ENCODE peak calls at places on chromosome 17, in six cellular contexts. V is vagina; S is effector memory CD4-positive, alpha-beta T cell; K is H1; Y is body of pancreas; M is heart left ventricle. I is an unnamed sample. For H3K4me1 and H3K36me3, the result is how much of the 10 kb centered on the place peaks cover.

GRCh38 chr17:80292557-80292956 is 31.9 kb downstream of the RNF213 start:
- DNase-seq in Y (no peak), V (no peak), S (no peak), M (no peak), K (no peak), I (no peak)

GRCh38 chr17:64005734-64006167 is 7.6 kb downstream of the PRR29 start:
- DNase-seq in K (no peak), V (peak), M (peak), S (no peak), Y (peak), I (peak)

GRCh38 chr17:43658890-43659289 is 2.8 kb downstream of the MEOX1 start:
- DNase-seq in K (no peak), V (no peak), S (no peak), M (no peak), Y (no peak), I (no peak)

GRCh38 chr17:30021708-30022317 is 80.4 kb downstream of the EFCAB5 start:
- DNase-seq in S (no peak), M (no peak), V (no peak), Y (peak), K (no peak), I (no peak)

GRCh38 chr17:61770752-61771533 is 92.4 kb downstream of the BRIP1 start:
- DNase-seq in V (no peak), K (no peak), S (no peak), Y (no peak), M (no peak), I (no peak)

GRCh38 chr17:30716461-30717289 is 107.8 kb downstream of the CRLF3 start:
- DNase-seq in V (no peak), K (no peak), M (no peak), Y (no peak), S (no peak), I (peak)

GRCh38 chr17:78896091-78896833 is 6.7 kb downstream of the CEP295NL start:
- DNase-seq in K (no peak), M (no peak), V (no peak), S (no peak), Y (no peak), I (no peak)

GRCh38 chr17:979539-980405 is at the start of gene NXN:
- DNase-seq in S (peak), V (no peak), M (peak), Y (peak), K (no peak), I (peak)

GRCh38 chr17:1639549-1639948 is 6.0 kb downstream of the SCARF1 start:
- DNase-seq in K (no peak), M (no peak), V (no peak), Y (peak), S (no peak), I (no peak)

GRCh38 chr17:21388066-21388465 is 11.9 kb downstream of the KCNJ12 start:
- DNase-seq in K (no peak), Y (no peak), M (peak), V (no peak), S (no peak), I (no peak)

GRCh38 chr17:38544175-38544838 is 61.4 kb downstream of the SRCIN1 start:
- DNase-seq in Y (no peak), S (no peak), M (no peak), V (no peak), K (no peak), I (peak)

GRCh38 chr17:43003542-43004172 is 2.9 kb upstream of the IFI35 start:
- DNase-seq in S (no peak), K (no peak), Y (peak), V (no peak), M (no peak), I (peak)

GRCh38 chr17:70195091-70195490 is 25.8 kb downstream of the KCNJ2 start:
- DNase-seq in K (no peak), V (no peak), Y (no peak), M (no peak), S (no peak), I (no peak)

GRCh38 chr17:77316191-77316641 is 175.4 kb downstream of the SEC14L1 start:
- DNase-seq in V (no peak), Y (no peak), M (no peak), K (peak), S (no peak), I (peak)
- H3K4me1 ChIP-seq in V (half or more), Y (under half), M (under half), K (under half), S (under half), I (under half)

GRCh38 chr17:8518858-8519257 is 83.2 kb downstream of the NDEL1 start:
- DNase-seq in K (no peak), M (no peak), S (no peak), V (no peak), Y (no peak), I (no peak)

GRCh38 chr17:8518346-8518745 is 82.7 kb downstream of the NDEL1 start:
- DNase-seq in K (no peak), S (no peak), Y (no peak), V (no peak), M (no peak), I (no peak)

GRCh38 chr17:8514801-8515200 is 79.1 kb downstream of the NDEL1 start:
- DNase-seq in Y (no peak), S (no peak), M (no peak), V (no peak), K (no peak), I (no peak)
- H3K36me3 ChIP-seq in Y (under half), S (under half), M (half or more), V (under half), K (under half), I (under half)

GRCh38 chr17:35244345-35245195 is 1.7 kb downstream of the SLFN5 start:
- DNase-seq in Y (peak), V (peak), S (peak), K (no peak), M (peak), I (peak)
- H3K4me1 ChIP-seq in Y (under half), V (under half), S (under half), K (under half), M (under half), I (under half)

DNA sequence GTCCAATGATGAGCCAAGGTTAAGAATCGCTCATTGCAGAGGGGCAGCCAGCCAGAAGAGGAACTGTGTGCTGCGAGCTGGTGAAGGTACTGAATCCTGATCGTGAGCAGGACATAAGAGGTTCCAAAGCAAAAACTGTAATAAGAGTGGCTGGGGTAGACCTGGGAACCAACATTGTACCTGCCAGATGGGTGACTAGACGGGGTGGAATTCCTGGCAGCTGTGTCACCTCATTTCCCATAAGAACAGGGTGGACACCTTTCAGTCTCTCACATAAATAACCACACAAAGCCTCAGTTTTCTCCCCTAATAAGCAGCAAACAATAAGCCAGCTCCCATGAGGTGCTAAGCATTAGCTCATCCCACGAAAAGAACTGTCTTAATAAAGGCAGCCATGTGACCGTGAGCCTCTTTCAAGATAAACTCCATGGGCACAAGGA is 290.3 kb downstream of the SOX9 start:
- DNase-seq in S (no peak), V (no peak), Y (peak), M (no peak), K (no peak), I (no peak)
- H3K36me3 ChIP-seq in S (under half), V (under half), Y (under half), M (under half), K (under half), I (under half)

GRCh38 chr17:50047083-50047482 is 8.8 kb upstream of the ITGA3 start:
- DNase-seq in V (no peak), K (no peak), Y (no peak), S (no peak), M (no peak), I (no peak)
- H3K4me1 ChIP-seq in V (under half), K (under half), Y (under half), S (under half), M (under half), I (under half)